ENCODE peak calls at places on chromosomes 12 and 14, in six cellular contexts. M, X, B, V, W and S are unnamed samples.
A peak's percentile ranks its signal among the peaks of the same experiment; 100 is the strongest.

GRCh38 chr14:104119119-104119699 is 19.2 kb upstream of the KIF26A start:
- DNase-seq in M (no peak), X (peak; percentile 31), B (no peak), V (no peak), W (no peak), S (no peak)

GRCh38 chr12:60138526-60138925 is 542.7 kb downstream of the SLC16A7 start:
- DNase-seq in M (no peak), X (no peak), B (no peak), V (no peak), W (no peak), S (no peak)

GRCh38 chr12:112000806-112001205 is 12.2 kb downstream of the TMEM116 start:
- DNase-seq in M (no peak), X (no peak), B (no peak), V (no peak), W (no peak), S (no peak)

GRCh38 chr14:37594916-37595808 is at the start of the genes FOXA1 and TTC6:
- DNase-seq in M (peak; percentile 41), X (peak; percentile 81), B (peak; percentile 47), V (peak; percentile 24), W (no peak), S (peak; percentile 1)

GRCh38 chr12:123621101-123621500 is 12.4 kb downstream of the EIF2B1 start:
- DNase-seq in M (no peak), X (no peak), B (no peak), V (no peak), W (no peak), S (no peak)

GRCh38 chr12:49161092-49161795 is 27.6 kb downstream of the TUBA1A start:
- DNase-seq in M (no peak), X (no peak), B (no peak), V (no peak), W (no peak), S (no peak)

GRCh38 chr12:132357623-132358186 is 28.3 kb upstream of the GALNT9 start:
- DNase-seq in M (no peak), X (no peak), B (no peak), V (no peak), W (no peak), S (no peak)

GRCh38 chr12:49476091-49476490 is 62.7 kb upstream of the KCNH3 start:
- DNase-seq in M (no peak), X (peak; percentile 49), B (no peak), V (no peak), W (no peak), S (no peak)

GRCh38 chr12:80702889-80703605 is 4.4 kb upstream of the MYF6 start:
- DNase-seq in M (no peak), X (no peak), B (peak; percentile 64), V (peak; percentile 77), W (no peak), S (peak; percentile 67)

GRCh38 chr12:21568115-21568514 is 36.5 kb downstream of the GYS2 start:
- DNase-seq in M (no peak), X (no peak), B (no peak), V (no peak), W (no peak), S (no peak)

GRCh38 chr12:99810718-99811593 is 163.4 kb downstream of the GARIN6 start:
- DNase-seq in M (no peak), X (no peak), B (peak; percentile 27), V (peak; percentile 18), W (no peak), S (no peak)

GRCh38 chr14:57559561-57559960 is 65.9 kb upstream of the CCDC198 start:
- DNase-seq in M (peak; percentile 64), X (no peak), B (no peak), V (no peak), W (no peak), S (no peak)

GRCh38 chr12:64116969-64117368 is 105.1 kb downstream of the KICS2 start:
- DNase-seq in M (no peak), X (no peak), B (no peak), V (no peak), W (no peak), S (no peak)

GRCh38 chr14:105338392-105338791 is 23.8 kb downstream of the PACS2 start:
- DNase-seq in M (no peak), X (no peak), B (no peak), V (no peak), W (no peak), S (no peak)

GRCh38 chr14:105337433-105337832 is 22.9 kb downstream of the PACS2 start:
- DNase-seq in M (no peak), X (no peak), B (no peak), V (no peak), W (no peak), S (no peak)

GRCh38 chr14:105336477-105337287 is 22.1 kb downstream of the PACS2 start:
- DNase-seq in M (no peak), X (no peak), B (no peak), V (no peak), W (no peak), S (no peak)

GRCh38 chr14:105335735-105336476 is 21.4 kb downstream of the PACS2 start:
- DNase-seq in M (no peak), X (no peak), B (no peak), V (no peak), W (no peak), S (no peak)

DNA sequence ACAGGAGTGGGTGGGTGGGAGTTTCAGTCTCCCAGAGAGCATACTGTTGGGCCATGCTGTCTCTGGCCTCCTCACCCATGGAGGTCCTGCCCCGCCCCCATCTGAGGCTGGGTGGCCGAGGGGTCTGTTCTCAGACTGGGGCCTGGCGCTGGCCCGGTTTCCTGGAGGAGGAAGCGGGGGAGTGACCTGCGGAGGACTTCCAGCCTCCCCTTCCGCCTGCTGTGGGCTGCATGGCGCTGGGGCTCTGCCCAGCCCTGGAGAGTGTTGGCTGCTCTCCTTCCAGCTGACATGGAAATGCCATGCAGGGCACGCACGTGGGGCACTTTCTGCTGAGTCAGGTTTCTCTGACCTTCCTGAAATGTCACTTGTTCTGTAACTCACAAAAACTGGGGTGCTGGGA is 23.4 kb downstream of the PACS2 start:
- DNase-seq in M (no peak), X (no peak), B (no peak), V (no peak), W (no peak), S (no peak)
- H3K4me1 ChIP-seq in M (peaks cover 14% of the 10 kb centered on the region), X (no peaks in the 10 kb centered on the region), B (peaks cover 19% of the 10 kb centered on the region), V (peaks cover 2% of the 10 kb centered on the region), W (peaks cover 8% of the 10 kb centered on the region), S (peaks cover 12% of the 10 kb centered on the region)

GRCh38 chr14:95216013-95216412 is 58.7 kb upstream of the DICER1 start:
- DNase-seq in M (no peak), X (no peak), B (no peak), V (no peak), W (no peak), S (no peak)

GRCh38 chr14:95217391-95217900 is 60.1 kb upstream of the DICER1 start:
- DNase-seq in M (no peak), X (no peak), B (no peak), V (no peak), W (no peak), S (no peak)

GRCh38 chr14:95218472-95219193 is 61.3 kb upstream of the DICER1 start:
- DNase-seq in M (no peak), X (peak; percentile 62), B (no peak), V (no peak), W (no peak), S (no peak)

GRCh38 chr14:95220663-95221231 is 63.4 kb upstream of the DICER1 start:
- DNase-seq in M (no peak), X (no peak), B (peak; percentile 41), V (peak; percentile 23), W (no peak), S (peak; percentile 19)

GRCh38 chr14:95218006-95218405 is 60.7 kb upstream of the DICER1 start:
- DNase-seq in M (no peak), X (no peak), B (no peak), V (no peak), W (no peak), S (no peak)
- H2AFZ ChIP-seq in M (no peak overlapping the region), X (no peak overlapping the region), B (no peak overlapping the region), V (no peak overlapping the region), W (no peak overlapping the region), S (no peak overlapping the region)

DNA sequence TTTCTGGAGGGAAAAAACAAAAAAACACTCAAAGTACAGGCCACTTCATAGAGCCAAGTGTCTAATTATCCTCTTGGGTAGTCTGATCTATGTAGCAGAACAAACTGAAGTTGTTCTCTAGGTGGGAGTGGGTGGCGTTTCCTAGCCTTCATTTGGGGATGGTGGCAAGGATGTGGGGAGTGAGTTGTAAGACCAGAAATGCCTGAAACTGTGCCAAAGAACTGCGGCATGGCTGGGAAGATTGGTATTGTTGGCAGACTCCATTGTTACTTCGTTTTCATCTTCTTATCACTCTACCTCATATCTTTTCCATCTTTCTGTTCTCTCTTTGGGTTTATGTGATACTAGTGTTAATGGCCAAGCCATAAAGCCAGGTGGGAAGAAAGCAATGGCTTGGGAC is 177.3 kb upstream of the DDHD1 start:
- DNase-seq in M (no peak), X (no peak), B (no peak), V (no peak), W (no peak), S (no peak)
- H2AK5ac ChIP-seq in M (no peak overlapping the region), X (no peak overlapping the region), B (no peak overlapping the region), V (peak overlapping the region; percentile 57), W (no peak overlapping the region), S (no peak overlapping the region)

GRCh38 chr14:22494486-22495135 is 94.4 kb downstream of the DAD1 start:
- DNase-seq in M (no peak), X (no peak), B (no peak), V (no peak), W (no peak), S (no peak)
- H3K4me1 ChIP-seq in M (peaks cover 4% of the 10 kb centered on the region), X (peaks cover 2% of the 10 kb centered on the region), B (no peaks in the 10 kb centered on the region), V (no peaks in the 10 kb centered on the region), W (no peaks in the 10 kb centered on the region), S (no peaks in the 10 kb centered on the region)